ENCODE peak calls at places on chromosome 20, in eight cellular contexts. Q, I, D, P, B, X, H and J are unnamed samples.
A peak's percentile ranks its signal among the peaks of the same experiment; 100 is the strongest.

GRCh38 chr20:47662483-47663353 is 122.6 kb downstream of the SULF2 start:
- DNase-seq in X (no peak), P (no peak), H (no peak), D (peak; percentile 29), B (no peak), Q (no peak), I (no peak), J (peak; percentile 29)

GRCh38 chr20:10077081-10077471 is 42.3 kb downstream of the ANKEF1 start:
- DNase-seq in D (peak; percentile 87), B (no peak), I (no peak), H (no peak), X (no peak), P (no peak), Q (no peak), J (no peak)

GRCh38 chr20:50226093-50226974 is 35.7 kb downstream of the CEBPB start:
- DNase-seq in H (no peak), Q (no peak), P (peak; percentile 78), B (peak; percentile 46), D (peak; percentile 35), I (peak; percentile 69), X (no peak), J (peak; percentile 64)

GRCh38 chr20:54267510-54268003 is 59.7 kb downstream of the PFDN4 start:
- DNase-seq in P (no peak), I (no peak), Q (no peak), B (no peak), X (peak; percentile 99), H (no peak), D (peak; percentile 70), J (no peak)

GRCh38 chr20:34215711-34216381 is 25.4 kb upstream of the ASIP start:
- DNase-seq in Q (no peak), X (peak; percentile 52), H (peak; percentile 51), B (peak; percentile 94), I (peak; percentile 61), D (peak; percentile 95), P (peak; percentile 70), J (peak; percentile 87)

GRCh38 chr20:53660947-53661381 is 67.3 kb upstream of the ZNF217 start:
- DNase-seq in D (peak; percentile 51), P (no peak), B (no peak), I (peak; percentile 59), X (no peak), Q (no peak), H (no peak), J (peak; percentile 63)

GRCh38 chr20:14142964-14143627 is 147.8 kb downstream of the MACROD2 start:
- DNase-seq in P (no peak), D (no peak), B (no peak), X (peak; percentile 71), H (peak; percentile 70), Q (no peak), I (peak; percentile 62), J (peak; percentile 34)

GRCh38 chr20:13771853-13772453 is 12.8 kb downstream of the ESF1 start:
- DNase-seq in I (peak; percentile 36), H (no peak), X (peak; percentile 43), D (no peak), B (no peak), Q (no peak), P (no peak), J (no peak)

GRCh38 chr20:19889011-19889953 is 127.9 kb upstream of the NAA20 start:
- DNase-seq in D (no peak), H (peak; percentile 63), Q (no peak), X (no peak), B (peak; percentile 71), P (peak; percentile 51), I (peak; percentile 81), J (no peak)

GRCh38 chr20:9551808-9552550 is 37.6 kb downstream of the LAMP5 start:
- DNase-seq in X (no peak), D (no peak), I (no peak), B (no peak), Q (no peak), P (no peak), H (no peak), J (no peak)

DNA sequence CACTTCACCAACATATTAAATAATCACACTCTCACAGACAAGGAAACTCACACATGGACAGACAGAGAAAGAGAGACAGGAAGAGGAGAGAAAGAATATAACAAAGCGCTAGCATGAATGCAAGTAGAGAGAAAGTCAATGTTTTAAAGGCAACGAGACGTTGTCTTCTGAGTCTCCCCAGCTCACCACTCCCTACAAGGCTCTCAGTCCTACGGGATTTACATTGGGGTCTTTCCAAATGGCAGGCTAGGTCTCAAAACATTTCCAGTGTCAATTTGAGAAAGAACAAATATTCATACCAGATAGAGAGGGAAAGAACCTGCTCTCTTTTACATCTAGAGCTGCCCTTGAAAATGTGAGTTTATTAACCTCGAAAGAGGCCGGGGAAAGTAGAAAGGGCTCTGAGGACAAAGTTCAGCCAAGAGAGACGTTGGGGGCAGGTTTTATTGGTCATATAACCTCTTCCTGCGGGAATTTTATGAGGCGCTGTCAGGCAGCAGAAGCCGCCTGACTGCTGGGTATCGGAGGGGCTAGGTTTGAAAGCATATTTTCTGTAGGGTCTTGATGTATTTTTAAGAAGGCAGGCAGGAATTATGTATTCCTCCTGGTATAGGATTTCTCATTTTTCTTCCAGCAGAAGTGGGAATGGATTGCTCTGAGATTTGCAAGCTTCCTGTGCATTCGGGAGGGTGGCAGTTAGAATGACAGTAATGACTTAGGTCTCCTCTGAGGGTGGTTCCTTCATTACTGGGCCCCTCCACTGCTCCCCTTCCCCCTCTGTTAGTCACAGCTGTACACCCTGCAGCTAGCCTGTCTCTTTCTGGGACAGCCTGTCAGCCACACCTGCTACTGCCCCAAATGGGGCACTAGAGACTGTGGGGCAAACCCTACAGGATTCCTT is 34.4 kb upstream of the KIF16B start:
- DNase-seq in X (no peak), I (no peak), P (no peak), H (no peak), B (no peak), Q (no peak), D (no peak), J (no peak)
- H3K4me3 ChIP-seq in X (no peak overlapping the region), I (no peak overlapping the region), P (no peak overlapping the region), H (no peak overlapping the region), B (no peak overlapping the region), Q (no peak overlapping the region), D (no peak overlapping the region), J (no peak overlapping the region)

GRCh38 chr20:52003976-52004375 is 187.6 kb downstream of the ZFP64 start:
- DNase-seq in Q (no peak), X (no peak), B (no peak), I (no peak), P (no peak), D (no peak), H (no peak), J (no peak)

GRCh38 chr20:52003415-52003814 is 188.2 kb downstream of the ZFP64 start:
- DNase-seq in X (no peak), D (no peak), I (no peak), Q (no peak), H (no peak), B (no peak), P (no peak), J (no peak)

GRCh38 chr20:52004720-52005119 is 186.9 kb downstream of the ZFP64 start:
- DNase-seq in Q (no peak), D (no peak), I (peak; percentile 70), H (no peak), P (no peak), B (no peak), X (peak; percentile 44), J (peak; percentile 31)

DNA sequence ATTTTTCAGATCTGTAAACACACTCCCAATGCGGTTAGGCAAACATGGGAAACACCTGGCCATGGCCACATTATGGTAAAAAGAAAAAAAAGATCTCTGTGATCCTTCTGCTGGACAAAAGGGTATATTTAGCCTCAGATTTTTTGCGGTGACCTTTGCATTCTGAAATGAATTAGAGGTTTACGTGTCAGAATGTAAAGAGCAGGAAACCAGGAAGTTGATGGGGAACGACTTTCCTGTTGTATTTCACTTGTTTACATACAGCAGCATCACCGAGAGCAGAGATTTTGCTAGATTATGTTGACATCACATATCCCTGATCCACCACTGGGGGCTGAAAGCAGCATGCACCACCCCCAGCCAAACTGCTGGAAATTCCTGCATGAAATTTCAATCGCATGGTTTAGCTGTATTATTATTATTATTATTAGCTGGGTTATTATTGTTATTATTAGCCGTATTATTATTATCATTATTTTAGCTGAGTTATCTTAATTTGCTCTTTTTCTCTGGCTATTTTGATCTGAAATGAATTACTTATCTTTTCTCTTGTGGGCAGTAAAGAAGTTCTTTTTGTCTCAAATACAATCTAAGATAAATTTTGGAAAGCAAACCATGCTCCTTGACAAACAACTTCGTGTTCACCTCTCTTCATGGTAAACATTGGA is 189.4 kb downstream of the ZFP64 start:
- DNase-seq in P (no peak), X (peak; percentile 46), Q (no peak), D (no peak), B (no peak), I (peak; percentile 3), H (peak; percentile 16), J (no peak)
- TF ChIP-seq CTCF in P (no peak), X (no peak), Q (no peak), D (peak; percentile 60), B (no peak), I (peak; percentile 7), H (peak; percentile 67), J (peak; percentile 22)

GRCh38 chr20:43959920-43960227 is 45.2 kb downstream of the TOX2 start:
- DNase-seq in X (no peak), H (no peak), D (no peak), B (no peak), I (no peak), Q (no peak), P (no peak), J (no peak)
- H3K4me3 ChIP-seq in X (no peak overlapping the region), H (no peak overlapping the region), D (no peak overlapping the region), B (no peak overlapping the region), I (no peak overlapping the region), Q (no peak overlapping the region), P (no peak overlapping the region), J (no peak overlapping the region)

GRCh38 chr20:32764000-32764960 is 2.1 kb downstream of the DNMT3B start:
- DNase-seq in B (no peak), H (no peak), X (no peak), P (no peak), D (peak; percentile 92), I (no peak), Q (no peak), J (no peak)

GRCh38 chr20:32761831-32762753 is at the start of gene DNMT3B:
- DNase-seq in P (peak; percentile 59), I (peak; percentile 72), H (peak; percentile 48), X (peak; percentile 51), Q (no peak), D (peak; percentile 97), B (peak; percentile 79), J (peak; percentile 94)

GRCh38 chr20:32761417-32761830 is 761 bp upstream of the DNMT3B start:
- DNase-seq in X (no peak), I (no peak), Q (no peak), B (no peak), H (no peak), D (no peak), P (no peak), J (no peak)

GRCh38 chr20:32762754-32763201 is 593 bp downstream of the DNMT3B start:
- DNase-seq in P (no peak), Q (no peak), B (no peak), D (peak; percentile 63), H (no peak), X (no peak), I (no peak), J (no peak)

GRCh38 chr20:32763202-32763999 is 1.2 kb downstream of the DNMT3B start:
- DNase-seq in Q (no peak), X (no peak), P (no peak), I (no peak), D (peak; percentile 66), H (no peak), B (no peak), J (no peak)
- TF ChIP-seq CTCF in Q (no peak), X (no peak), P (no peak), I (no peak), D (no peak), H (no peak), B (no peak), J (no peak)

GRCh38 chr20:56826306-56826970 is 197.3 kb downstream of the TFAP2C start:
- DNase-seq in P (no peak), X (no peak), H (no peak), I (peak; percentile 85), B (no peak), D (no peak), Q (no peak), J (peak; percentile 95)
- H3K4me3 ChIP-seq in P (no peak overlapping the region), X (no peak overlapping the region), H (no peak overlapping the region), I (peak overlapping the region; percentile 12), B (no peak overlapping the region), D (no peak overlapping the region), Q (no peak overlapping the region), J (peak overlapping the region; percentile 42)